ENCODE peak calls at places on chromosomes 3 and 15, in eight cellular contexts. Q, O, A, X, R, Y, S and U are unnamed samples. For H3K9me3 and H3K4me1, the result is how much of the 10 kb centered on the place peaks cover.

GRCh38 chr3:55183259-55183658 is 255.4 kb upstream of the LRTM1 start:
- DNase-seq in Q (no peak), O (no peak), A (no peak), X (no peak), R (no peak), Y (no peak), S (no peak), U (no peak)

GRCh38 chr3:24145981-24146822 is 201.1 kb downstream of the NR1D2 start:
- DNase-seq in Q (peak), O (no peak), A (no peak), X (no peak), R (peak), Y (no peak), S (no peak), U (no peak)

GRCh38 chr15:98174286-98174685 is 213.8 kb downstream of the ARRDC4 start:
- DNase-seq in Q (no peak), O (no peak), A (no peak), X (no peak), R (no peak), Y (no peak), S (no peak), U (no peak)

GRCh38 chr3:112512320-112512719 is 13.0 kb upstream of the BTLA start:
- DNase-seq in Q (no peak), O (no peak), A (no peak), X (no peak), R (no peak), Y (no peak), S (no peak), U (no peak)

GRCh38 chr3:186642014-186642413 is 1.8 kb downstream of the FETUB start:
- DNase-seq in Q (no peak), O (no peak), A (no peak), X (no peak), R (no peak), Y (no peak), S (no peak), U (no peak)

GRCh38 chr3:56422316-56422715 is 46.0 kb downstream of the ERC2 start:
- DNase-seq in Q (no peak), O (no peak), A (no peak), X (no peak), R (no peak), Y (no peak), S (no peak), U (no peak)

GRCh38 chr3:127682576-127682975 is 9.8 kb downstream of the ABTB1 start:
- DNase-seq in Q (no peak), O (no peak), A (no peak), X (peak), R (no peak), Y (no peak), S (no peak), U (peak)

GRCh38 chr15:91885714-91886265 is 32.3 kb downstream of the SLCO3A1 start:
- DNase-seq in Q (no peak), O (no peak), A (no peak), X (no peak), R (no peak), Y (peak), S (no peak), U (no peak)

GRCh38 chr3:13385373-13385965 is 34.7 kb downstream of the NUP210 start:
- DNase-seq in Q (peak), O (no peak), A (no peak), X (no peak), R (no peak), Y (no peak), S (no peak), U (no peak)

GRCh38 chr3:27553868-27554540 is 69.8 kb upstream of the SLC4A7 start:
- DNase-seq in Q (no peak), O (no peak), A (no peak), X (no peak), R (no peak), Y (no peak), S (no peak), U (no peak)

GRCh38 chr3:46830801-46831200 is 32.4 kb downstream of the MYL3 start:
- DNase-seq in Q (no peak), O (no peak), A (no peak), X (no peak), R (no peak), Y (no peak), S (no peak), U (no peak)

GRCh38 chr15:94057305-94057704 is 174.1 kb upstream of the MCTP2 start:
- DNase-seq in Q (no peak), O (no peak), A (no peak), X (no peak), R (no peak), Y (no peak), S (no peak), U (no peak)

GRCh38 chr3:8210752-8211405 is 290.7 kb upstream of the LMCD1 start:
- DNase-seq in Q (peak), O (no peak), A (no peak), X (no peak), R (peak), Y (no peak), S (no peak), U (no peak)

GRCh38 chr3:37897763-37898162 is 36.1 kb downstream of the CTDSPL start:
- DNase-seq in Q (no peak), O (no peak), A (no peak), X (no peak), R (no peak), Y (no peak), S (no peak), U (no peak)

GRCh38 chr3:194950906-194951628 is 265.4 kb downstream of the FAM43A start:
- DNase-seq in Q (no peak), O (no peak), A (no peak), X (no peak), R (no peak), Y (no peak), S (no peak), U (no peak)

DNA sequence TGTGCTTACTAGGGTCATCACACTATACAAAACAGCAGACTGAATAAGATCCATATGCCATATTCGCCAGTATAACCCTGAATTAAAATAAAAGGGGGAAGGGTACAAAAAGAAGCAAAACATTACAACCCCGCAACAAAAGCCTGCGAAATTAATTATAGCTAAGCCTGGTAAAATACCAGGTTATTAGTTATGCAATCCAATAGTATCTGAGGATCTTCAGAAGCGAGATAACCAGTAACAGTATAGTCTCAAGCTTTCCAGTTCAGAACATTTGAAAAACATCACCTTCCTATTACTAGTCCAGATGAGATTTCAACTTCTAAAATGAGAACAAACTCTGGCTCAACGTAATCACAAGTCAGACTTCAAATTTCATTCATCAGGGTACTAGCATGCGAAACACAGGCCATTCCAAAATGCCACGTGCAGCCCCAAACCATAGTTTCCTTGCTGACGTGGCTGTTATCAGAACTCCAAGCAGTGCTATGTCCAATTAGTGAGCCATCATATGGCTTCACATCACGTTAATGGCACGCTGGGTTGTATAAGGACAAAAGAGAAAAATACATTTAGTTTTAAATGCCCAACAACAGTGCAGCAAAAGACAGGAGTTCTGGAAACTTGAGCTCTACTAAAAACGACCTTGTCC is 1.1 kb downstream of the SSR3 start:
- DNase-seq in Q (peak), O (no peak), A (no peak), X (no peak), R (peak), Y (no peak), S (no peak), U (no peak)
- H3K27ac ChIP-seq in Q (peak), O (peak), A (no peak), X (no peak), R (peak), Y (peak), S (peak), U (peak)

DNA sequence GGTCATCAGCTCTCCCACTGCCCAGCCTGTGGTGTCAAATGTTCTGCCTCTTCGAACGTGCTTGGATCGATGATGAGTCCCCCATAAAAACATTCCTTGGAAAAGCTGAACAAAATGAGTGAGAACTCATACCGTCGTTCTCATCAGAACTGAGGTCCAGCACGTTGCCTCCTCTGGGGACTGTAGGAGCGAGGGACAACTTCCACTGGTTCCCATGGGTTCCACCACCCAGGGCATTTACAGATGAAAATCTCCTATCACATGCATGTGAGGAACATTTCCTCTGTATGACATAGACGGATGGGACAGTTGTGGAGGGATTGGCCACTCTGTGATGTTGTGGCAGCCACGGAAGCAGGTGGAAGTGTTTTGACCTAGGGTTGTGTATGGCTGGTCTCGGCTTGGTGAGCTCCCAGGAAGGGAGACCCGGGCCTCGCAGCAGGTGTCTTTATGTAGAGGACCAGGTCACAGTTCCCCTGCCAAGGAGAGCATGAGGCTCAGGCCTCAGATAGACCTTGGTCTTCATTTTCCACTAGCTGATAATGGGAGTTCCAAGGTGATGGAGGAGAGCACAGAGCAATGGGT is 113.0 kb downstream of the SNRPN start:
- DNase-seq in Q (no peak), O (no peak), A (no peak), X (no peak), R (no peak), Y (no peak), S (no peak), U (peak)
- H3K9me3 ChIP-seq in Q (half or more), O (half or more), A (half or more), X (half or more), R (half or more), Y (under half), S (half or more), U (half or more)

GRCh38 chr3:188573929-188574317 is 420.0 kb downstream of the LPP start:
- DNase-seq in Q (no peak), O (no peak), A (no peak), X (no peak), R (no peak), Y (no peak), S (no peak), U (no peak)

GRCh38 chr3:188578579-188579363 is 424.8 kb downstream of the LPP start:
- DNase-seq in Q (peak), O (peak), A (no peak), X (peak), R (peak), Y (peak), S (no peak), U (peak)

GRCh38 chr3:188575501-188575900 is 421.5 kb downstream of the LPP start:
- DNase-seq in Q (no peak), O (no peak), A (no peak), X (no peak), R (no peak), Y (no peak), S (no peak), U (no peak)

GRCh38 chr3:188574885-188575284 is 420.9 kb downstream of the LPP start:
- DNase-seq in Q (no peak), O (no peak), A (no peak), X (no peak), R (no peak), Y (no peak), S (no peak), U (no peak)

GRCh38 chr3:188577539-188577938 is 423.6 kb downstream of the LPP start:
- DNase-seq in Q (no peak), O (no peak), A (no peak), X (no peak), R (no peak), Y (no peak), S (no peak), U (no peak)
- H3K4me1 ChIP-seq in Q (under half), O (under half), A (under half), X (under half), R (under half), Y (under half), S (under half), U (under half)

GRCh38 chr3:120196333-120196732 is 88.7 kb downstream of the GPR156 start:
- DNase-seq in Q (no peak), O (no peak), A (no peak), X (no peak), R (no peak), Y (no peak), S (no peak), U (no peak)
- H3K27ac ChIP-seq in Q (no peak), O (no peak), A (no peak), X (no peak), R (no peak), Y (no peak), S (no peak), U (no peak)

GRCh38 chr3:200747-201146 is 4.2 kb downstream of the CHL1 start:
- DNase-seq in Q (no peak), O (no peak), A (no peak), X (no peak), R (no peak), Y (no peak), S (no peak), U (no peak)

GRCh38 chr3:207973-208372 is 11.4 kb downstream of the CHL1 start:
- DNase-seq in Q (no peak), O (no peak), A (no peak), X (no peak), R (no peak), Y (no peak), S (no peak), U (no peak)

GRCh38 chr3:199815-200214 is 3.3 kb downstream of the CHL1 start:
- DNase-seq in Q (no peak), O (no peak), A (no peak), X (no peak), R (no peak), Y (no peak), S (no peak), U (no peak)

DNA sequence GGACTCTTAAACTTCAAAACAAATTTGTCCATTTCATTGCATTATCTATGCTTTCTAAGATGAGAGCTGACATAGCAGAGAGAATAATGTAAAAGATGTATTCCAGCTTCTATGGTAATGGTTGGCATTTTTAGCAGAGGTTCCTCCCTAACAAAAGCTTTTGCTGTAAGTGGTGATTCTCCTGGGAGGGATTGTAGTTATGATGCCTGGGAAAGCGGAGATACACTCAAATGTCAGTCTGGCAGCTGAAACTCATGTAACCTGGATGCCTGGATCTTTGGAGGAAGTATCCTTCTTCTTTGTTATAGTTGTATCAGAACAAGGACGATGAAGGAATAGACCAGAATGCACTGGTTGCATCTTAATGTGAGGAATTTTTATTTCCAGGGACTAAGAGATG is 7.5 kb downstream of the CHL1 start:
- DNase-seq in Q (no peak), O (no peak), A (no peak), X (no peak), R (no peak), Y (no peak), S (no peak), U (no peak)
- H3K9me3 ChIP-seq in Q (under half), O (under half), A (under half), X (under half), R (under half), Y (under half), S (under half), U (under half)

GRCh38 chr3:52893723-52894122 is 3.6 kb downstream of the STIMATE start:
- DNase-seq in Q (no peak), O (no peak), A (no peak), X (no peak), R (no peak), Y (no peak), S (no peak), U (peak)

GRCh38 chr3:52891615-52892081 is 5.7 kb downstream of the STIMATE start:
- DNase-seq in Q (no peak), O (peak), A (no peak), X (no peak), R (peak), Y (no peak), S (no peak), U (no peak)

GRCh38 chr3:52892625-52893311 is 4.6 kb downstream of the STIMATE start:
- DNase-seq in Q (no peak), O (no peak), A (no peak), X (no peak), R (no peak), Y (no peak), S (peak), U (no peak)

GRCh38 chr3:52891164-52891563 is 6.2 kb downstream of the STIMATE start:
- DNase-seq in Q (no peak), O (peak), A (no peak), X (no peak), R (no peak), Y (no peak), S (no peak), U (no peak)

GRCh38 chr3:52892290-52892624 is 5.1 kb downstream of the STIMATE start:
- DNase-seq in Q (no peak), O (no peak), A (no peak), X (no peak), R (no peak), Y (no peak), S (no peak), U (no peak)
- H3K4me1 ChIP-seq in Q (under half), O (half or more), A (under half), X (under half), R (under half), Y (under half), S (half or more), U (under half)

GRCh38 chr3:62261800-62262199 is 111.5 kb downstream of the FEZF2 start:
- DNase-seq in Q (no peak), O (no peak), A (no peak), X (no peak), R (no peak), Y (no peak), S (no peak), U (no peak)
- H3K27ac ChIP-seq in Q (no peak), O (no peak), A (no peak), X (no peak), R (no peak), Y (no peak), S (no peak), U (no peak)

DNA sequence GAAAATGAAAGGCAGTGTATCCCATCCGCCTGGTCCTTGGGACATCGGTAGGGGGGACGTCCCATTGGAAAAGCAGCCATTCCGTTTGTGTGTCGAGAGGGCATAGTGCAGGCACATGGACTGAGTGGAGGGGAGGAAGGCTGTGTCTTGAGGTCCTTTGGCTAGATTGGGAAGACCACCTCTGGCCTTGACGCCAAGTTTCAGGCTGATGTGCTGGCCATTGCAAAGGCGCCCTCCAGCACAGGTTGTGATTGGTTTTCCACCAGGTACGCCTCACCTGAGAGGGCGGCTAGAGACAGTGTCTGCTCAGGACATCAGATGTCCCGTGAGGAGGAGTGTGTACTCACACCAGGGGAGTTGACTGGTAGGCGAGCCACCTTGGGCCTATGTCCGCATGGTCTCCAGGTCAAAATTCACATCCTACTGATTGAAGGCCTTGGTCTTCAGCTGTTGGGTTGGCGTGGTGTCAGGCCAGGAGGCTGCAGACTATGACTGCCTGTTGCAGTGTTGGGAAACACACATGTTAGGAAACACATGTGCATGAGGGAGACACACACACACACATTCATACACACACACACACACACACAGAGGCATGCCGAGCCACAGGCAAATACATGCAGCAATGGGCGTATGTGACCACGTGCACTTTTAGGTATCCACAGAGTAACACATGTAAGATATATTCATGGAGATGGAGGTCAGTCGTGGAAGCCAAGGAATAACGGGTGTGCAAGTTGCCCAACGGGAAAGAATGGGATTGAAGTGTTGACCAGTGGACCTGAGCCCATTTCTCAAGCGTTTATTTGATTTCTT is 98.4 kb downstream of the SNRPN start:
- DNase-seq in Q (no peak), O (peak), A (no peak), X (peak), R (no peak), Y (no peak), S (no peak), U (peak)
- H3K9me3 ChIP-seq in Q (half or more), O (half or more), A (half or more), X (half or more), R (under half), Y (under half), S (half or more), U (half or more)

DNA sequence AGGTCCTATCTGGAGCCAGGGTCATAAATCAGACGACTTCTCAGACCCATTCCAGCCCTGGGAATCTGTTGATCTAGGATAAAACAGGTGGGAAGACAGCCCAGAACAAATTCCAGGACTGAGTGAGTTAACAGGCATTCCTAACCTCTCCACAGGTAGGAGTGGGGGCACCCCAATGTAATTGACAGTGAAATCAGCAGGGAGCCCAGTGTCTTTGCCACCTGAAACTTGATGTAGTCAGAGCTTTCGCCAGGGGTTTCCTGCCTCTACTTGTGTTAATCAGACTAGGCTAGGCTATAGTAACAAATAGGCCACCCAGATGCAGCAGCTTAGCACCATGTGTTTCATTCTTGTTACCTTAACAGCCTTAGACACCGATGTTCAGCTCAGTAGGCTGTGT is 2.7 kb upstream of the HEG1 start:
- DNase-seq in Q (no peak), O (no peak), A (no peak), X (no peak), R (no peak), Y (no peak), S (no peak), U (no peak)
- H3K4me1 ChIP-seq in Q (under half), O (half or more), A (under half), X (under half), R (under half), Y (half or more), S (under half), U (under half)

GRCh38 chr3:42078686-42079085 is 12.5 kb upstream of the TRAK1 start:
- DNase-seq in Q (no peak), O (no peak), A (no peak), X (no peak), R (no peak), Y (no peak), S (no peak), U (no peak)

GRCh38 chr3:42079701-42080323 is 11.3 kb upstream of the TRAK1 start:
- DNase-seq in Q (no peak), O (no peak), A (no peak), X (no peak), R (no peak), Y (no peak), S (no peak), U (no peak)

GRCh38 chr3:42080452-42080872 is 10.7 kb upstream of the TRAK1 start:
- DNase-seq in Q (peak), O (no peak), A (no peak), X (no peak), R (peak), Y (no peak), S (no peak), U (no peak)

GRCh38 chr3:42084593-42084992 is 6.6 kb upstream of the TRAK1 start:
- DNase-seq in Q (no peak), O (no peak), A (no peak), X (no peak), R (no peak), Y (no peak), S (no peak), U (no peak)

GRCh38 chr3:42081814-42082473 is 9.2 kb upstream of the TRAK1 start:
- DNase-seq in Q (no peak), O (no peak), A (no peak), X (no peak), R (no peak), Y (no peak), S (no peak), U (no peak)
- H3K27ac ChIP-seq in Q (no peak), O (peak), A (no peak), X (no peak), R (no peak), Y (no peak), S (no peak), U (no peak)